ENCODE peak calls at places on chromosomes 12 and 14, in four cellular contexts. One of them, this sample, is unnamed. For H3K9me2, the result is how much of the 10 kb centered on the place peaks cover.

GRCh38 chr12:68648179-68648578 is 37.5 kb downstream of the RAP1B start:
- DNase-seq in hepatocyte: no peak
- DNase-seq in SK-N-SH: no peak
- DNase-seq in PC-3: no peak
- DNase-seq in this sample: no peak

GRCh38 chr12:132279184-132279889 is 50.1 kb downstream of the GALNT9 start:
- DNase-seq in SK-N-SH: peak
- DNase-seq in PC-3: no peak
- DNase-seq in hepatocyte: peak
- DNase-seq in this sample: no peak

GRCh38 chr12:57202321-57202720 is 14.3 kb upstream of the NXPH4 start:
- DNase-seq in SK-N-SH: no peak
- DNase-seq in hepatocyte: no peak
- DNase-seq in PC-3: no peak
- DNase-seq in this sample: no peak

GRCh38 chr12:23669691-23670090 is 279.8 kb downstream of the SOX5 start:
- DNase-seq in hepatocyte: no peak
- DNase-seq in PC-3: no peak
- DNase-seq in SK-N-SH: no peak
- DNase-seq in this sample: no peak

GRCh38 chr12:56190695-56191155 is 1.4 kb upstream of the SMARCC2 start:
- DNase-seq in hepatocyte: no peak
- DNase-seq in SK-N-SH: no peak
- DNase-seq in PC-3: no peak
- DNase-seq in this sample: peak

GRCh38 chr12:107894589-107894988 is 120.1 kb downstream of the ASCL4 start:
- DNase-seq in SK-N-SH: no peak
- DNase-seq in hepatocyte: no peak
- DNase-seq in PC-3: peak
- DNase-seq in this sample: peak

GRCh38 chr14:55799523-55800095 is 219.6 kb downstream of the KTN1 start:
- DNase-seq in PC-3: no peak
- DNase-seq in hepatocyte: no peak
- DNase-seq in SK-N-SH: no peak
- DNase-seq in this sample: no peak

GRCh38 chr12:3980504-3981272 is 107.5 kb upstream of the PARP11 start:
- DNase-seq in SK-N-SH: no peak
- DNase-seq in hepatocyte: no peak
- DNase-seq in PC-3: no peak
- DNase-seq in this sample: no peak

GRCh38 chr14:70907996-70908917 is 998 bp downstream of the PCNX1 start:
- DNase-seq in SK-N-SH: peak
- DNase-seq in hepatocyte: peak
- DNase-seq in PC-3: peak
- DNase-seq in this sample: peak

GRCh38 chr12:51760231-51760630 is 88.3 kb downstream of the FIGNL2 start:
- DNase-seq in SK-N-SH: no peak
- DNase-seq in hepatocyte: no peak
- DNase-seq in PC-3: peak
- DNase-seq in this sample: peak

GRCh38 chr12:40101747-40102146 is 4.1 kb downstream of the SLC2A13 start:
- DNase-seq in PC-3: no peak
- DNase-seq in hepatocyte: no peak
- DNase-seq in SK-N-SH: no peak
- DNase-seq in this sample: no peak

GRCh38 chr14:51095854-51096823 is 1.2 kb upstream of the TRIM9 start:
- DNase-seq in SK-N-SH: peak
- DNase-seq in hepatocyte: peak
- DNase-seq in PC-3: no peak
- DNase-seq in this sample: peak

GRCh38 chr14:50347521-50347920 is 35.4 kb downstream of the DMAC2L start:
- DNase-seq in PC-3: peak
- DNase-seq in SK-N-SH: no peak
- DNase-seq in hepatocyte: peak
- DNase-seq in this sample: peak

GRCh38 chr12:113235976-113236375 is 14.7 kb downstream of the TPCN1 start:
- DNase-seq in hepatocyte: no peak
- DNase-seq in SK-N-SH: no peak
- DNase-seq in PC-3: no peak
- DNase-seq in this sample: no peak

GRCh38 chr14:98462908-98463307 is 809.1 kb downstream of the BCL11B start:
- DNase-seq in SK-N-SH: no peak
- DNase-seq in hepatocyte: no peak
- DNase-seq in PC-3: no peak
- DNase-seq in this sample: no peak

DNA sequence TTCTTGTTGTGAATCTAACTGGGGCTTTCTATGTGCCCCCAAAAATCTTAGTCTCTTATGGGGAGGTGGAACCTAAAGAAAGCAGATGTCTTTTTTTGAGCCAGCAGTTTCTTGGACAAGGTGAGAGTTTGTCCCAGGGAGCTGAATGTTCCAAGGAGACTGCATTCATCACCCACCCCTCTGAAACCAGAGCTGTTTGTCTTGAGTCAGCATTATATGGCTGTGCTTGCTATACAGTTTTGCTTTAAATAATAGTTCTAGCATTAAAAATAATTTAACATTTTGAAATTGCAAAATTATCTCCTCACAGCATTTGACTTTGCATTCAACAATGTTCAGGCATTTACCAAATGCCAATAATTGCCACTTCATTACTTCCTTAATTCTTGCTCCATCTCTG is 813.3 kb downstream of the BCL11B start:
- DNase-seq in SK-N-SH: no peak
- DNase-seq in PC-3: no peak
- DNase-seq in hepatocyte: no peak
- DNase-seq in this sample: no peak
- H3K9me2 ChIP-seq in SK-N-SH: under half
- H3K9me2 ChIP-seq in PC-3: under half
- H3K9me2 ChIP-seq in hepatocyte: under half
- H3K9me2 ChIP-seq in this sample: under half

GRCh38 chr14:75811136-75811839 is 150.2 kb downstream of the TTLL5 start:
- DNase-seq in PC-3: no peak
- DNase-seq in SK-N-SH: no peak
- DNase-seq in hepatocyte: no peak
- DNase-seq in this sample: no peak

GRCh38 chr14:75804570-75805275 is 143.7 kb downstream of the TTLL5 start:
- DNase-seq in hepatocyte: no peak
- DNase-seq in PC-3: no peak
- DNase-seq in SK-N-SH: no peak
- DNase-seq in this sample: no peak

GRCh38 chr14:75803768-75804167 is 142.7 kb downstream of the TTLL5 start:
- DNase-seq in hepatocyte: peak
- DNase-seq in PC-3: no peak
- DNase-seq in SK-N-SH: no peak
- DNase-seq in this sample: no peak

GRCh38 chr14:75805646-75806045 is 144.6 kb downstream of the TTLL5 start:
- DNase-seq in SK-N-SH: no peak
- DNase-seq in PC-3: no peak
- DNase-seq in hepatocyte: no peak
- DNase-seq in this sample: no peak

GRCh38 chr14:75806247-75806876 is 145.3 kb downstream of the TTLL5 start:
- DNase-seq in SK-N-SH: no peak
- DNase-seq in PC-3: no peak
- DNase-seq in hepatocyte: no peak
- DNase-seq in this sample: no peak
- H3K9me2 ChIP-seq in SK-N-SH: under half
- H3K9me2 ChIP-seq in PC-3: under half
- H3K9me2 ChIP-seq in hepatocyte: under half
- H3K9me2 ChIP-seq in this sample: under half

DNA sequence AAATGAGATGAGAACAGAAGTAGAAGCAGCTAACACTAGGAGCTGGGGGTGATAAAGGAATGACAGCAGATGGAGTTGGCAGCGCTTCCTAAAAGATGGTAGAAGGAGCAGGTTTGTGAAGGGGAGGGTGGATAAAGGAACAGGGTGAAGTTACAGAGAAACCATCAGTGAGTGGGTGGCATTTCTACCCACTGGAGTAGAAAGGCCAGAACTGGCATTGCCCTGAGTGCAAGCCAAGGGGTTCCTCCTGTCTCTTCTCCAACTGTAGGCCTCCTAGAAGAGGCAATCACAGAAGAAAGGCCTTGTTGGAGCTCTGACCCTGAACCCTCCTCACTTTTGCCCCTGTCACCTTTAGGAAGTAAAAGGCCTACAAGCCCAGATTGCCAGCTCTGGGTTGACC is 2.2 kb downstream of the KRT18 start:
- DNase-seq in PC-3: no peak
- DNase-seq in SK-N-SH: no peak
- DNase-seq in hepatocyte: no peak
- DNase-seq in this sample: no peak
- H3K9me2 ChIP-seq in PC-3: under half
- H3K9me2 ChIP-seq in SK-N-SH: under half
- H3K9me2 ChIP-seq in hepatocyte: under half
- H3K9me2 ChIP-seq in this sample: under half

GRCh38 chr14:92105073-92105844 is 1.1 kb downstream of the ATXN3 start:
- DNase-seq in hepatocyte: no peak
- DNase-seq in SK-N-SH: no peak
- DNase-seq in PC-3: no peak
- DNase-seq in this sample: no peak
- H3K9me2 ChIP-seq in hepatocyte: under half
- H3K9me2 ChIP-seq in SK-N-SH: under half
- H3K9me2 ChIP-seq in PC-3: under half
- H3K9me2 ChIP-seq in this sample: under half

DNA sequence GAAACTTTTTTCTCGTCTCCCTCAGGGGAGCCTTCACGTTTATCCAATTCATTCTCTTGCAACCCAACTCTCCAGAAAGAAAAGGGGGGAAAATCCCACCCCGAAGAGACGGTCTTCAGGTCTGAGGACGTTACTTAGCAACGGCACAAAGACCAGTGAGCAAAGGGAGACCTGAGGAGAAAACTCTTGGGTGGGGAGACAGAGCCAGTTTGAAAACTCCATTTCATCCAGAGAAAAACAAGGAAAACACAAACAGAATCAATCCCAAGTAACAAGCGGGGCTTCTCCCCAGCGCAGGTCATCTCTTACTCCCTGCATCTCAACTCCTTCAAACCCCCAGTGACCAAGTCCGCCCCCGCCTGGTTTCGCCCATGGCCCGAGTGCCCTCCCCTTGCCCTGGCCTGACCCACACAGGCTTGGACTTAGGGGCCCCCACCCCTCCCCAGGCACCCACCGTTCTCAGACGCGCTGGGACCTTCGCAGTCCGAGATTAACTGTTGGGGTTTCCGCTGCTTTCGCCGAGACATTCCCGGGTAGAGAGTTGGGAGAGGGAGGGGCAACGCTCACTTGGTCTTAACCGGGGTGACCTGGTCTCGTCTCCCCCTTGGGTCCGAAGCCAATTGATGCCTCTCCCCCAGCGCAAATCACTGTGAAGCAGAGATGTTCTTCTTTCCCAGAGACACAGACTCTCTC is 10.4 kb upstream of the SALL2 start:
- DNase-seq in PC-3: no peak
- DNase-seq in SK-N-SH: no peak
- DNase-seq in hepatocyte: no peak
- DNase-seq in this sample: no peak
- H3K9me2 ChIP-seq in PC-3: under half
- H3K9me2 ChIP-seq in SK-N-SH: under half
- H3K9me2 ChIP-seq in hepatocyte: under half
- H3K9me2 ChIP-seq in this sample: under half

GRCh38 chr14:66196670-66197069 is 289.5 kb upstream of the CCDC196 start:
- DNase-seq in PC-3: no peak
- DNase-seq in hepatocyte: no peak
- DNase-seq in SK-N-SH: no peak
- DNase-seq in this sample: no peak
- H3K9me2 ChIP-seq in PC-3: under half
- H3K9me2 ChIP-seq in hepatocyte: under half
- H3K9me2 ChIP-seq in SK-N-SH: under half
- H3K9me2 ChIP-seq in this sample: under half

DNA sequence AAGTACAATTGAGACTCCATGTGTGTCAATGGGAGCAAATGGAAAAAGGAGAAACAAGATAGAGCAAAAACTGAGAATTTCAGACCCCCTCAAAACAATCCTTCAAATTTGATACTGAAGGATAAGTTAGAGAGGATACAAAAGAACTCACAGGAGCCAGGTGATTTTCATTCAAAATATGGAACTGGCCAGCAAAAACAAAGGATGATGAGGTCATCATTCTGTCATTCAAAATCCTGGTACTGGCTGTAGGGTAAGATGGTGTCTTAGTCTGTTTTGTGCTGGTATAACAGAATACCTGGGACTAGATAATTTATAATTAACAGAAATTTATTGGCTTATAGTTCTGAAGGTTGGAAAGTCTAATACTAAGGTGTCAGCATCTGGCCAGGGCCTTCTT is 80.6 kb downstream of the LMNTD1 start:
- DNase-seq in PC-3: no peak
- DNase-seq in SK-N-SH: no peak
- DNase-seq in hepatocyte: no peak
- DNase-seq in this sample: no peak
- H3K9me2 ChIP-seq in PC-3: under half
- H3K9me2 ChIP-seq in SK-N-SH: under half
- H3K9me2 ChIP-seq in hepatocyte: under half
- H3K9me2 ChIP-seq in this sample: under half

DNA sequence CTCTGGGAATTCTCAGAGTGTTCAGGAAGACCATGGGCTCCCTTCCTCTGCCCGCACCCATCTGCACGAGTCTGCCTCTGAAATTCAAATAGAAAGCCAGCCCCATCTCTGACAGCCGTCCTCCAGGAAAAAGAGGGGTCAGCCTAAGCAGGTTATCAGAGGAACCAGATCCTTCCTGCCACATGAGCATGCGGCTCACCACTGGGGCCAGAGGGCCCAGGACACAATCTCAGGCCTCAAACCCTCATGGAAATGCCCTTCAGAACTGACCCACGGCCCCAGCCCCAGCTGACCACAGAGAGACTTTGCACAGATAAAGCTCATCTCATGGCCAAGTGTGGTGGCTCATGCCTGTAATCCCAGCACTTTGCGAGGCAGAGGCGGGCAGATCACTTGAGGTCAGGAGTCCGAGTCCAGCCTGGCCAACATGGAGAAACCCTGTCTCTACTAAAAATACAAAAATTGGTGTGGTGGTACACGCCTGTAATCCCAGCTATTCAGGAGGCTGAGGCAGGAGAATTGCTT is 23.2 kb downstream of the PXN start:
- DNase-seq in hepatocyte: no peak
- DNase-seq in SK-N-SH: no peak
- DNase-seq in PC-3: no peak
- DNase-seq in this sample: no peak
- H3K9me2 ChIP-seq in hepatocyte: under half
- H3K9me2 ChIP-seq in SK-N-SH: under half
- H3K9me2 ChIP-seq in PC-3: under half
- H3K9me2 ChIP-seq in this sample: under half

This sample was measured in GM23248.